ENCODE peak calls at places on chromosomes 13 and 19, in six cellular contexts. K is IMR-90, L is mesendoderm, H is neuronal stem cell, C is mesenchymal stem cell, X is H9. Q is an unnamed sample.

GRCh38 chr19:29873801-29874575 is 62.2 kb downstream of the CCNE1 start:
- DNase-seq in K (no peak), L (no peak), H (no peak), C (no peak), X (no peak), Q (no peak)

GRCh38 chr19:4678881-4679379 is 8.8 kb upstream of the MYDGF start:
- DNase-seq in K (no peak), L (peak; percentile 94), H (no peak), C (peak; percentile 18), X (peak; percentile 98), Q (no peak)

GRCh38 chr13:27158335-27158734 is 13.3 kb downstream of the USP12 start:
- DNase-seq in K (no peak), L (no peak), H (no peak), C (no peak), X (no peak), Q (no peak)

GRCh38 chr13:45781553-45782326 is 69.8 kb downstream of the SIAH3 start:
- DNase-seq in K (no peak), L (no peak), H (no peak), C (no peak), X (no peak), Q (no peak)

GRCh38 chr19:58409010-58409790 is 751 bp downstream of the ZNF584 start:
- DNase-seq in K (peak; percentile 22), L (no peak), H (no peak), C (peak; percentile 49), X (peak; percentile 48), Q (no peak)

GRCh38 chr13:108911807-108912206 is 282.4 kb downstream of the MYO16 start:
- DNase-seq in K (no peak), L (no peak), H (no peak), C (no peak), X (no peak), Q (peak; percentile 54)

GRCh38 chr19:41195675-41196497 is 2.9 kb downstream of the CYP2S1 start:
- DNase-seq in K (peak; percentile 86), L (no peak), H (no peak), C (peak; percentile 76), X (no peak), Q (peak; percentile 26)

GRCh38 chr19:49570997-49571676 is 9.2 kb downstream of the NOSIP start:
- DNase-seq in K (no peak), L (peak; percentile 92), H (no peak), C (no peak), X (peak; percentile 67), Q (no peak)

GRCh38 chr19:41584931-41585330 is 9.0 kb downstream of the CEACAM21 start:
- DNase-seq in K (no peak), L (no peak), H (no peak), C (no peak), X (no peak), Q (no peak)

GRCh38 chr13:93173656-93174055 is 53.0 kb upstream of the GPC6 start:
- DNase-seq in K (peak; percentile 4), L (no peak), H (no peak), C (no peak), X (no peak), Q (no peak)

DNA sequence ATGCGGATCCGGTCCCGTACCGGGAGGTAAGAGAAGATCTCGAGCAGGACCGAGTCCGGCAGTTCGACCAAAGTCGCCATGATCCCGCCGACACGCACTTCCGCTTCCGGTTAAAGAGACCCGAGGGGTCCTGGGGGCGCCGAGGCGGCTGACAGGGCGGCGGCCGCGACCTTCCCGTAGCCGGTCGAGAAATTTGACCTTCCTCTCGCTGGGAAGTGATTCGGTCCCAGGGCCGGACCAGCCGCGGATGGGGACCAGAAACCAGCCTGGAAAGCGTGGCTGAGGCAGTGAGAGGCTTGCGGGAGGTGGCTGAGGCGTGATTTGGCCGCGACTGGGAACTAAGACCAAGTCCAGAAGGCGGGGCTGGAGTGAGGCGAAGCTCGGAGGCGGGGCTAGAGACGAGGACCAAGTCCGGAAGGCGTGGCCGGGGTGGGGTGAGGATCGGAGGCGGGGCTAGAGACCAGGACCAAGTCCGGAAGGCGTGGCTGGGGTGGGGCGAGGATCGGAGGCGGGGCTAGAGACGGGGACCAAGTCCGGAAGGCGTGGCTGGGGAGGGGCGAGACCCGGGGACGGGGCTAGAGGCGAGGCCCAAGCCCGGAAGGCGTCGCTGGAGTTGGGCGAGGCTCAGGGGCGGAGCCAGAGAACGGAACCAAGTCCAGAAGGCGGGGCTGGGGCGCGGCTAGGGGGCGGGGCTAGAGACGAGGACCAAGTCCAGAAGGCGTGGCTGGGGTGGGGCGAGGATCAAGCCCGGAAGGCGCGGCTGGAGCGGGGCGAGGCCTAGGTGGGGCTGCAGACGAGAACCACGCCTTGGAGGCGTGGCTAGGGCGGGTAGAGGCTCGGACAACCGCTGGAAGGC is at the start of gene FBXL12:
- DNase-seq in K (peak; percentile 99), L (peak; percentile 99), H (peak; percentile 100), C (peak; percentile 99), X (peak; percentile 100), Q (peak; percentile 100)
- H2BK120ac ChIP-seq in K (peak within 1 kb of the TSS; percentile 92), L (no peak within 1 kb of the TSS), H (no peak within 1 kb of the TSS), C (peak within 1 kb of the TSS; percentile 69), X (peak within 1 kb of the TSS; percentile 89), Q (peak within 1 kb of the TSS; percentile 96)

GRCh38 chr13:52793507-52793906 is 53.9 kb upstream of the CNMD start:
- DNase-seq in K (no peak), L (no peak), H (no peak), C (no peak), X (no peak), Q (no peak)
- H3K18ac ChIP-seq in K (no peak overlapping the region), L (no peak overlapping the region), H (no peak overlapping the region), C (no peak overlapping the region), X (no peak overlapping the region), Q (no peak overlapping the region)

DNA sequence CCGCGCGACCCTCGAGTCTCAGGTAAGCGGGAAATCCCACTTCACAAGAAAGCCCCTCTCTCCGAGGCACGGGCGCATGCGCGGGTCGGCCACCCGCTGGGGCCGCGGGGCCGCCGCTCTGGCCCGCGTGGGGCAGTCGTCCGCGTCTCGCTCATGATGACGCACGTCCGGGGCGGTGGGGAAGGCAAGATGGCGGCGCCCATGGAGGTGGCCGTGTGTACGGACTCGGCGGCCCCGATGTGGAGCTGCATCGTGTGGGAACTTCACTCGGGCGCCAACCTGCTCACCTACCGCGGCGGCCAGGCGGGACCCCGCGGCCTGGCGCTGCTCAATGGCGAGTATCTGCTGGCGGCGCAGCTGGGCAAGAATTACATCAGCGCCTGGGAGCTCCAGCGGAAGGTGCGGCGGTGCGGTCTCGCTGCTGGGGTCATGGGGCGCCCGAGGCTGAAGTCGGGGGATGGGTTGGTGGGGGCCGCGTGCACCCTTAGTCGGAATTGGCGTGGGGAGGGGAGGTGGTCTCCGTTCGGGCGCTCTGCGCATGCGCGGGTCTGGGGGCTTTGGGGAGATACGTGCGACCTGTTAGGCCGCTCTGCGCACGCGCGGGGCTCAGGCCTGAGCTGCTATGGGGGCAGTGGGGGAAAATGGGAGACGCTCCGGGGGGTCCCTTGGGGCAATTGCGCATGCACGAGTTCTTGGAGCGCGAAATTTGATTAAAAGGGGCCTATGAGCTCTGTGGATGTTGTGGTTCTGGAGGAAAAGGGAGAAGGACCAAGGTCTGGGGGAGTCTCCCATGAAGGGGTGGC is at the start of gene WDR18:
- DNase-seq in K (peak; percentile 81), L (peak; percentile 92), H (peak; percentile 88), C (peak; percentile 88), X (peak; percentile 89), Q (peak; percentile 94)
- H2BK5ac ChIP-seq in K (peak within 1 kb of the TSS; percentile 90), L (peak within 1 kb of the TSS; percentile 38), H (peak within 1 kb of the TSS; percentile 98), C (peak within 1 kb of the TSS; percentile 66), X (peak within 1 kb of the TSS; percentile 85), Q (peak within 1 kb of the TSS; percentile 50)

GRCh38 chr19:954672-955494 is 29.0 kb downstream of the ARID3A start:
- DNase-seq in K (no peak), L (peak; percentile 78), H (no peak), C (peak; percentile 57), X (no peak), Q (peak; percentile 82)
- H2BK120ac ChIP-seq in K (no peak overlapping the region), L (peak overlapping the region; percentile 22), H (peak overlapping the region; percentile 100), C (peak overlapping the region; percentile 99), X (no peak overlapping the region), Q (peak overlapping the region; percentile 97)

GRCh38 chr19:50659318-50660082 is 10.3 kb downstream of the C19orf81 start:
- DNase-seq in K (no peak), L (no peak), H (no peak), C (no peak), X (no peak), Q (no peak)
- H3K18ac ChIP-seq in K (no peak overlapping the region), L (no peak overlapping the region), H (peak overlapping the region; percentile 22), C (no peak overlapping the region), X (no peak overlapping the region), Q (no peak overlapping the region)

DNA sequence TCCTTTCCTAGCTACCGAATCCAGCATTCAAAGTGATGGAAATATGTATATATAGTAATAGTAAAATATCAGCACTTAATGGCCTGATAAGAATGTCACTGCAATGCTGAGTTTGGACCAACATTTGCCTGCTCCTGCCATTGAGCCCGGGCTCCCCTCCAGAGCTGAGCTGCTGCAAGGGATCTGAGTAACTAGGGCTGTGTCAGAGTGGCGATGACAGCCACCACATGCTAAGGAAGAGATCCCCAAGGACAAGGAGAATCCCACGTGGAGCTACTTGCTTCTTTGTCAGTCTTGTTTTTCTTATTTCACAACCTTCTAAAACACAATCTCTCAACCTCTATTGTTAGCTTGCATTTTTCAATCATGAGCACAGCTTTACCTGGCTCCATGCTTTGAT is 19.5 kb upstream of the ALOX5AP start:
- DNase-seq in K (no peak), L (no peak), H (no peak), C (no peak), X (no peak), Q (no peak)
- H2BK5ac ChIP-seq in K (no peak overlapping the region), L (no peak overlapping the region), H (no peak overlapping the region), C (no peak overlapping the region), X (no peak overlapping the region), Q (no peak overlapping the region)